ENCODE peak calls at places on chromosomes 11 and 22, in ten cellular contexts. E, D, C, U, O, Q, H, Y, J and R are unnamed samples.

GRCh38 chr11:44977493-44977984 is 26.9 kb upstream of the TP53I11 start:
- DNase-seq in Q (no peak), E (no peak), Y (no peak), U (no peak), C (peak), J (no peak), H (peak), O (no peak), D (peak), R (no peak)

GRCh38 chr11:12458042-12458441 is 80.7 kb downstream of the PARVA start:
- DNase-seq in J (no peak), O (no peak), Q (no peak), C (no peak), U (no peak), D (no peak), Y (no peak), E (no peak), H (no peak), R (no peak)

GRCh38 chr11:20647976-20648565 is 21.3 kb upstream of the NELL1 start:
- DNase-seq in D (peak), Q (no peak), O (peak), Y (no peak), C (peak), U (peak), E (peak), H (peak), J (peak), R (peak)

GRCh38 chr22:30265851-30266444 is 703 bp downstream of the OSM start:
- DNase-seq in D (no peak), Q (no peak), Y (no peak), E (peak), H (no peak), J (peak), C (no peak), O (no peak), U (no peak), R (no peak)

GRCh38 chr22:50671641-50672040 is 982 bp upstream of the SHANK3 start:
- DNase-seq in D (no peak), U (no peak), H (no peak), O (no peak), Q (no peak), C (no peak), J (no peak), E (no peak), Y (no peak), R (no peak)

GRCh38 chr11:69868003-69868865 is 49.0 kb upstream of the FGF3 start:
- DNase-seq in H (no peak), U (no peak), D (no peak), J (no peak), Q (no peak), C (no peak), E (no peak), O (no peak), Y (no peak), R (no peak)

GRCh38 chr11:66221726-66222236 is 46.7 kb upstream of the RAB1B start:
- DNase-seq in Y (no peak), C (no peak), E (no peak), H (no peak), U (no peak), D (no peak), Q (no peak), O (no peak), J (peak), R (peak)

GRCh38 chr22:48500481-48501230 is 1327.0 kb downstream of the BRD1 start:
- DNase-seq in Y (no peak), U (no peak), O (no peak), J (no peak), C (no peak), E (no peak), H (peak), D (no peak), Q (no peak), R (no peak)

GRCh38 chr11:82494988-82495432 is 238.7 kb downstream of the FAM181B start:
- DNase-seq in U (no peak), C (no peak), O (no peak), Y (no peak), D (no peak), Q (no peak), J (no peak), H (no peak), E (no peak), R (no peak)

GRCh38 chr22:24965822-24966626 is 13.5 kb downstream of the KIAA1671 start:
- DNase-seq in J (no peak), H (no peak), D (no peak), C (no peak), Y (no peak), Q (no peak), E (no peak), U (no peak), O (no peak), R (peak)

GRCh38 chr11:117519590-117519989 is 191.9 kb downstream of the CEP164 start:
- DNase-seq in H (no peak), D (no peak), J (no peak), Y (no peak), E (no peak), C (no peak), O (no peak), Q (no peak), U (no peak), R (peak)